ENCODE peak calls at places on chromosomes 4 and X, in six cellular contexts. T is NCI-H69; M is kidney tubule cell; X is activated CD4-positive, alpha-beta T cell treated with anti-CD3 and anti-CD28 coated beads, Interleukin-2, amount 10 ng/mL, durations not matched to agents 7 days and 5 days; K is SJSA1; G is neuronal stem cell. Q is an unnamed sample.

GRCh38 chrX:12970691-12971202 is 4.2 kb upstream of the TMSB4X start:
- DNase-seq in K (no peak), T (peak), G (no peak), M (peak), X (peak), Q (peak)

GRCh38 chr4:48851651-48852050 is 20.8 kb downstream of the OCIAD1 start:
- DNase-seq in K (no peak), X (no peak), T (no peak), G (no peak), M (no peak), Q (no peak)

GRCh38 chrX:82757614-82758013 is 750.5 kb upstream of the POU3F4 start:
- DNase-seq in G (no peak), M (peak), T (no peak), K (no peak), X (no peak), Q (no peak)

GRCh38 chr4:10051536-10052135 is 30.3 kb upstream of the SLC2A9 start:
- DNase-seq in M (no peak), G (no peak), X (no peak), T (no peak), K (no peak), Q (no peak)

GRCh38 chr4:48481581-48481980 is 1.6 kb upstream of the SLC10A4 start:
- DNase-seq in M (no peak), K (no peak), T (no peak), X (no peak), G (no peak), Q (no peak)

GRCh38 chrX:46573896-46574336 is 351 bp downstream of the CHST7 start:
- DNase-seq in M (peak), T (peak), G (peak), K (peak), X (peak), Q (peak)

GRCh38 chr4:7815562-7815961 is 124.1 kb downstream of the AFAP1 start:
- DNase-seq in M (peak), X (no peak), G (no peak), T (peak), K (peak), Q (no peak)

GRCh38 chr4:126735294-126736132 is 897.2 kb upstream of the INTU start:
- DNase-seq in K (no peak), X (no peak), G (no peak), M (no peak), T (no peak), Q (no peak)

GRCh38 chrX:20639115-20639514 is 372.4 kb upstream of the RPS6KA3 start:
- DNase-seq in T (no peak), G (no peak), K (no peak), M (no peak), X (no peak), Q (no peak)

GRCh38 chrX:9189286-9189685 is 155.4 kb upstream of the FAM9B start:
- DNase-seq in G (no peak), X (no peak), T (peak), M (no peak), K (no peak), Q (no peak)

GRCh38 chrX:19958530-19959486 is 32.1 kb downstream of the BCLAF3 start:
- DNase-seq in X (no peak), T (no peak), M (peak), G (no peak), K (no peak), Q (no peak)

GRCh38 chr4:152257601-152258066 is 278.3 kb downstream of the FBXW7 start:
- DNase-seq in M (peak), T (peak), G (peak), X (no peak), K (no peak), Q (no peak)

GRCh38 chr4:98502624-98503023 is 155.8 kb downstream of the TSPAN5 start:
- DNase-seq in G (no peak), X (no peak), M (no peak), K (no peak), T (no peak), Q (no peak)

GRCh38 chr4:80295331-80295730 is 28.9 kb downstream of the FGF5 start:
- DNase-seq in K (peak), T (peak), G (no peak), X (no peak), M (no peak), Q (no peak)

GRCh38 chr4:114538012-114538617 is 60.5 kb upstream of the UGT8 start:
- DNase-seq in G (no peak), K (no peak), X (no peak), M (no peak), T (no peak), Q (no peak)

GRCh38 chr4:81447551-81448266 is 24.0 kb downstream of the RASGEF1B start:
- DNase-seq in G (no peak), K (no peak), T (no peak), M (no peak), X (no peak), Q (no peak)

GRCh38 chr4:27759621-27760020 is 899.0 kb downstream of the STIM2 start:
- DNase-seq in K (no peak), T (no peak), G (no peak), X (no peak), M (no peak), Q (no peak)

GRCh38 chrX:49876750-49877149 is 2.5 kb upstream of the USP27X start:
- DNase-seq in K (no peak), G (no peak), M (peak), T (peak), X (peak), Q (no peak)

GRCh38 chr4:3683077-3683743 is 83.0 kb upstream of the ADRA2C start:
- DNase-seq in X (no peak), M (no peak), K (no peak), G (no peak), T (no peak), Q (no peak)

GRCh38 chr4:177118596-177118995 is 191.1 kb upstream of the NEIL3 start:
- DNase-seq in K (no peak), T (peak), X (no peak), G (no peak), M (peak), Q (peak)

GRCh38 chr4:143207555-143207954 is 22.8 kb downstream of the USP38 start:
- DNase-seq in K (no peak), T (peak), X (no peak), G (no peak), M (no peak), Q (no peak)

GRCh38 chr4:103137446-103137827 is 37.8 kb upstream of the BDH2 start:
- DNase-seq in G (no peak), T (no peak), M (peak), K (no peak), X (no peak), Q (no peak)

GRCh38 chr4:158163941-158164665 is 8.7 kb downstream of the GASK1B start:
- DNase-seq in M (no peak), K (no peak), X (no peak), G (no peak), T (no peak), Q (no peak)

GRCh38 chr4:56637791-56638190 is 43.3 kb downstream of the HOPX start:
- DNase-seq in T (no peak), M (no peak), K (no peak), G (no peak), X (no peak), Q (no peak)

GRCh38 chr4:79255793-79256192 is 70.1 kb downstream of the NAA11 start:
- DNase-seq in G (no peak), M (no peak), X (no peak), T (peak), K (no peak), Q (no peak)

GRCh38 chrX:10676239-10676971 is 56.0 kb upstream of the MID1 start:
- DNase-seq in X (no peak), M (no peak), K (no peak), T (peak), G (peak), Q (no peak)

GRCh38 chr4:159071178-159071968 is 31.5 kb upstream of the RAPGEF2 start:
- DNase-seq in X (no peak), T (no peak), G (no peak), M (peak), K (no peak), Q (no peak)

GRCh38 chrX:18994713-18995112 is 10.8 kb upstream of the PHKA2 start:
- DNase-seq in X (no peak), K (no peak), M (peak), G (no peak), T (no peak), Q (no peak)

GRCh38 chr4:128286474-128287158 is 997 bp downstream of the PGRMC2 start:
- DNase-seq in M (peak), G (peak), T (peak), X (peak), K (no peak), Q (no peak)

GRCh38 chr4:72323227-72323626 is 245.8 kb downstream of the ADAMTS3 start:
- DNase-seq in T (no peak), G (no peak), M (peak), X (no peak), K (no peak), Q (no peak)